ENCODE peak calls at places on chromosomes 4 and X, in four cellular contexts. S is fibroblast of mammary gland; W is activated naive CD4-positive, alpha-beta T cell treated with anti-CD3 and anti-CD28 coated beads for 36 hours; R is activated T-helper 1 cell treated with Interleukin-2 at 50 U/mL for 16 hours. J is an unnamed sample.

GRCh38 chr4:101218894-101219293 is 128.4 kb downstream of the PPP3CA start:
- DNase-seq in S (no peak), W (no peak), R (no peak), J (no peak)

GRCh38 chr4:139951051-139951450 is 202.9 kb downstream of the MAML3 start:
- DNase-seq in S (peak), W (peak), R (no peak), J (no peak)

GRCh38 chr4:87093443-87094123 is 126.8 kb downstream of the KLHL8 start:
- DNase-seq in S (peak), W (peak), R (peak), J (peak)

GRCh38 chr4:41538887-41539498 is 1.0 kb downstream of the LIMCH1 start:
- DNase-seq in S (no peak), W (no peak), R (no peak), J (no peak)

GRCh38 chr4:51845736-51846135 is 2.8 kb downstream of the DCUN1D4 start:
- DNase-seq in S (no peak), W (no peak), R (no peak), J (no peak)

GRCh38 chrX:1649623-1650022 is 34.8 kb downstream of the ASMT start:
- DNase-seq in S (no peak), W (no peak), R (no peak), J (no peak)

GRCh38 chr4:92387459-92388069 is 83.8 kb downstream of the GRID2 start:
- DNase-seq in S (peak), W (no peak), R (no peak), J (no peak)

GRCh38 chr4:102299708-102300107 is 45.6 kb downstream of the SLC39A8 start:
- DNase-seq in S (peak), W (peak), R (no peak), J (peak)

GRCh38 chr4:37970702-37971101 is 10.5 kb downstream of the PTTG2 start:
- DNase-seq in S (peak), W (peak), R (no peak), J (peak)

GRCh38 chrX:2863646-2864045 is 34.9 kb downstream of the GYG2 start:
- DNase-seq in S (no peak), W (no peak), R (no peak), J (no peak)

GRCh38 chr4:185142563-185142910 is 529 bp upstream of the SLC25A4 start:
- DNase-seq in S (no peak), W (no peak), R (no peak), J (no peak)

GRCh38 chr4:156575430-156576073 is 396.0 kb downstream of the PDGFC start:
- DNase-seq in S (no peak), W (no peak), R (no peak), J (no peak)

GRCh38 chr4:170599894-170600293 is 510.1 kb upstream of the AADAT start:
- DNase-seq in S (no peak), W (no peak), R (no peak), J (no peak)

GRCh38 chrX:78747471-78747870 is at the start of gene LPAR4:
- DNase-seq in S (peak), W (no peak), R (no peak), J (no peak)

GRCh38 chr4:54090804-54091623 is 8.9 kb upstream of the GSX2 start:
- DNase-seq in S (peak), W (no peak), R (no peak), J (no peak)

GRCh38 chr4:77022581-77023133 is 53.1 kb downstream of the CCNI start:
- DNase-seq in S (peak), W (no peak), R (no peak), J (no peak)

GRCh38 chrX:155086202-155086840 is 15.0 kb downstream of the BRCC3 start:
- DNase-seq in S (peak), W (peak), R (peak), J (no peak)

GRCh38 chr4:110184791-110185155 is 13.6 kb downstream of the ELOVL6 start:
- DNase-seq in S (no peak), W (no peak), R (no peak), J (no peak)

GRCh38 chr4:72313121-72313520 is 255.9 kb downstream of the ADAMTS3 start:
- DNase-seq in S (no peak), W (no peak), R (no peak), J (no peak)

GRCh38 chr4:163107754-163108153 is 58.9 kb downstream of the NAF1 start:
- DNase-seq in S (peak), W (no peak), R (no peak), J (peak)

GRCh38 chr4:56348582-56348981 is 38.7 kb downstream of the AASDH start:
- DNase-seq in S (no peak), W (no peak), R (no peak), J (no peak)

GRCh38 chr4:74675673-74676279 is 118.5 kb downstream of the BTC start:
- DNase-seq in S (peak), W (peak), R (no peak), J (no peak)

GRCh38 chrX:51608071-51608470 is 10.6 kb downstream of the CENPVL3 start:
- DNase-seq in S (peak), W (no peak), R (no peak), J (no peak)

GRCh38 chrX:45806410-45807121 is 605.9 kb upstream of the DIPK2B start:
- DNase-seq in S (peak), W (peak), R (peak), J (peak)

GRCh38 chr4:38832206-38832605 is 24.4 kb downstream of the TLR6 start:
- DNase-seq in S (no peak), W (no peak), R (no peak), J (no peak)

GRCh38 chr4:155878611-155879010 is 12.5 kb upstream of the ASIC5 start:
- DNase-seq in S (no peak), W (no peak), R (no peak), J (no peak)

GRCh38 chr4:145954924-145955339 is 16.3 kb upstream of the ZNF827 start:
- DNase-seq in S (peak), W (no peak), R (no peak), J (no peak)

GRCh38 chrX:74614193-74614909 is at the start of gene RLIM:
- DNase-seq in S (peak), W (peak), R (peak), J (peak)

GRCh38 chr4:6297266-6297815 is 27.7 kb downstream of the WFS1 start:
- DNase-seq in S (no peak), W (no peak), R (no peak), J (no peak)

GRCh38 chr4:13347517-13348125 is 136.5 kb downstream of the RAB28 start:
- DNase-seq in S (no peak), W (no peak), R (no peak), J (no peak)

GRCh38 chrX:40201486-40201885 is 103.7 kb upstream of the BCOR start:
- DNase-seq in S (no peak), W (peak), R (no peak), J (peak)

GRCh38 chr4:174834477-174834876 is 5.4 kb upstream of the GLRA3 start:
- DNase-seq in S (no peak), W (no peak), R (no peak), J (no peak)

GRCh38 chrX:46957299-46957698 is 45.1 kb downstream of the JADE3 start:
- DNase-seq in S (peak), W (no peak), R (no peak), J (no peak)

GRCh38 chr4:54096563-54096962 is 3.4 kb upstream of the GSX2 start:
- DNase-seq in S (no peak), W (no peak), R (no peak), J (no peak)

GRCh38 chr4:96642486-96642885 is 802.6 kb downstream of the PDHA2 start:
- DNase-seq in S (no peak), W (no peak), R (no peak), J (no peak)

GRCh38 chr4:1794809-1795303 is 1.8 kb downstream of the FGFR3 start:
- DNase-seq in S (no peak), W (no peak), R (no peak), J (no peak)

GRCh38 chr4:111450867-111451266 is 694.4 kb upstream of the FAM241A start:
- DNase-seq in S (peak), W (no peak), R (no peak), J (no peak)

GRCh38 chrX:100647095-100647494 is 3.1 kb downstream of the SRPX2 start:
- DNase-seq in S (peak), W (no peak), R (no peak), J (no peak)

GRCh38 chr4:168562021-168562691 is 65.3 kb downstream of the PALLD start:
- DNase-seq in S (peak), W (no peak), R (no peak), J (no peak)

J was measured in GM06990.